ENCODE peak calls at places on chromosomes 5 and 9, in four cellular contexts. X is testis, M is prostate gland, W is ovary. N is an unnamed sample.

GRCh38 chr9:33111621-33112020 is 35.1 kb upstream of the SMU1 start:
- DNase-seq in W (no peak), X (peak), M (no peak), N (no peak)

GRCh38 chr5:112914584-112914983 is 7.4 kb downstream of the REEP5 start:
- DNase-seq in W (no peak), M (no peak), X (no peak), N (no peak)

GRCh38 chr9:83707518-83707767 is 315 bp downstream of the UBQLN1 start:
- DNase-seq in W (no peak), X (no peak), M (no peak), N (no peak)

GRCh38 chr5:167244583-167244982 is 1046.9 kb upstream of the WWC1 start:
- DNase-seq in X (no peak), W (no peak), M (no peak), N (no peak)

GRCh38 chr9:127614961-127615360 is 2.9 kb downstream of the STXBP1 start:
- DNase-seq in X (no peak), M (no peak), W (no peak), N (no peak)

GRCh38 chr5:134708301-134708700 is 30.0 kb upstream of the CAMLG start:
- DNase-seq in W (no peak), X (no peak), M (no peak), N (no peak)

GRCh38 chr9:86246752-86247161 is 12.7 kb downstream of the C9orf153 start:
- DNase-seq in X (no peak), W (no peak), M (no peak), N (peak)

GRCh38 chr5:168950241-168950951 is 350.5 kb downstream of the SLIT3 start:
- DNase-seq in X (no peak), W (no peak), M (no peak), N (no peak)

GRCh38 chr5:8981496-8981895 is 564.4 kb downstream of the SEMA5A start:
- DNase-seq in W (no peak), X (no peak), M (no peak), N (no peak)

GRCh38 chr5:64213568-64213967 is 47.9 kb downstream of the RNF180 start:
- DNase-seq in X (no peak), W (no peak), M (no peak), N (no peak)

GRCh38 chr5:156477196-156477595 is 150.2 kb downstream of the SGCD start:
- DNase-seq in W (no peak), X (no peak), M (no peak), N (no peak)

GRCh38 chr5:60312098-60312497 is 387.9 kb downstream of the DEPDC1B start:
- DNase-seq in X (no peak), M (no peak), W (no peak), N (no peak)

GRCh38 chr9:138103111-138103823 is 225.7 kb downstream of the CACNA1B start:
- DNase-seq in X (peak), M (peak), W (no peak), N (no peak)

GRCh38 chr5:96641368-96641767 is 20.8 kb upstream of the CAST start:
- DNase-seq in W (no peak), X (no peak), M (no peak), N (no peak)

GRCh38 chr5:113195197-113195715 is 218.7 kb downstream of the DCP2 start:
- DNase-seq in X (no peak), M (no peak), W (no peak), N (no peak)

GRCh38 chr9:18606281-18606680 is 132.3 kb downstream of the ADAMTSL1 start:
- DNase-seq in M (no peak), W (no peak), X (no peak), N (no peak)

GRCh38 chr9:4883326-4883873 is 90.7 kb downstream of the RCL1 start:
- DNase-seq in M (no peak), X (no peak), W (no peak), N (no peak)

GRCh38 chr9:129522351-129522750 is 98.5 kb downstream of the C9orf50 start:
- DNase-seq in M (no peak), W (no peak), X (no peak), N (no peak)

GRCh38 chr5:14190194-14191164 is 47.3 kb downstream of the TRIO start:
- DNase-seq in X (no peak), W (no peak), M (no peak), N (no peak)

GRCh38 chr9:81671880-81672280 is 17.5 kb downstream of the TLE1 start:
- DNase-seq in M (peak), W (peak), X (peak), N (peak)

GRCh38 chr5:177472460-177473441 is 683 bp downstream of the DBN1 start:
- DNase-seq in M (no peak), W (no peak), X (no peak), N (no peak)

GRCh38 chr9:9743822-9744221 is 869.0 kb downstream of the PTPRD start:
- DNase-seq in M (no peak), X (no peak), W (no peak), N (no peak)

GRCh38 chr9:93111371-93112115 is 15.5 kb downstream of the CARD19 start:
- DNase-seq in M (no peak), W (peak), X (no peak), N (no peak)

GRCh38 chr9:734831-735511 is 106.5 kb upstream of the DMRT1 start:
- DNase-seq in W (peak), M (no peak), X (peak), N (no peak)

GRCh38 chr9:34513567-34514214 is 9.1 kb downstream of the ENHO start:
- DNase-seq in W (no peak), M (no peak), X (peak), N (no peak)

GRCh38 chr5:2999926-3000325 is 248.4 kb upstream of the IRX2 start:
- DNase-seq in M (no peak), W (no peak), X (no peak), N (no peak)

GRCh38 chr9:128715436-128715750 is 8.5 kb downstream of the ZDHHC12 start:
- DNase-seq in M (no peak), W (no peak), X (no peak), N (no peak)

GRCh38 chr9:96258967-96259366 is 43.0 kb downstream of the HSD17B3 start:
- DNase-seq in W (no peak), M (no peak), X (no peak), N (no peak)

GRCh38 chr5:162817381-162817780 is 620.0 kb upstream of the CCNG1 start:
- DNase-seq in W (no peak), M (no peak), X (no peak), N (no peak)

GRCh38 chr9:133792721-133793470 is 54.7 kb upstream of the SARDH start:
- DNase-seq in M (peak), X (peak), W (peak), N (peak)

GRCh38 chr5:82416506-82416905 is 138.4 kb upstream of the RPS23 start:
- DNase-seq in W (no peak), X (no peak), M (no peak), N (no peak)

GRCh38 chr5:135642179-135642505 is 63.4 kb upstream of the CXCL14 start:
- DNase-seq in W (no peak), X (no peak), M (no peak), N (no peak)

GRCh38 chr9:7259544-7260241 is 501.9 kb downstream of the KDM4C start:
- DNase-seq in M (no peak), W (no peak), X (no peak), N (no peak)

GRCh38 chr5:106522296-106522695 is 1148.4 kb downstream of the EFNA5 start:
- DNase-seq in X (no peak), W (no peak), M (no peak), N (no peak)

GRCh38 chr5:134249469-134250379 is 23.9 kb upstream of the PPP2CA start:
- DNase-seq in M (no peak), X (no peak), W (no peak), N (no peak)

GRCh38 chr5:116652196-116652729 is 77.6 kb upstream of the SEMA6A start:
- DNase-seq in M (no peak), X (no peak), W (no peak), N (peak)

GRCh38 chr9:74824654-74825053 is 63.1 kb downstream of the TRPM6 start:
- DNase-seq in M (peak), X (no peak), W (no peak), N (peak)

GRCh38 chr5:83711982-83712601 is 8.6 kb downstream of the HAPLN1 start:
- DNase-seq in X (peak), W (no peak), M (peak), N (peak)

GRCh38 chr9:71483457-71483856 is 284.9 kb downstream of the CEMIP2 start:
- DNase-seq in M (no peak), X (no peak), W (no peak), N (no peak)

GRCh38 chr9:71485306-71485705 is 283.0 kb downstream of the CEMIP2 start:
- DNase-seq in W (no peak), X (no peak), M (no peak), N (no peak)

GRCh38 chr9:71490810-71491209 is 277.5 kb downstream of the CEMIP2 start:
- DNase-seq in W (no peak), X (no peak), M (no peak), N (no peak)

GRCh38 chr9:71487046-71487445 is 281.3 kb downstream of the CEMIP2 start:
- DNase-seq in X (no peak), W (no peak), M (no peak), N (no peak)
- TF ChIP-seq CTCF in X (no peak), W (no peak), M (no peak), N (no peak)

DNA sequence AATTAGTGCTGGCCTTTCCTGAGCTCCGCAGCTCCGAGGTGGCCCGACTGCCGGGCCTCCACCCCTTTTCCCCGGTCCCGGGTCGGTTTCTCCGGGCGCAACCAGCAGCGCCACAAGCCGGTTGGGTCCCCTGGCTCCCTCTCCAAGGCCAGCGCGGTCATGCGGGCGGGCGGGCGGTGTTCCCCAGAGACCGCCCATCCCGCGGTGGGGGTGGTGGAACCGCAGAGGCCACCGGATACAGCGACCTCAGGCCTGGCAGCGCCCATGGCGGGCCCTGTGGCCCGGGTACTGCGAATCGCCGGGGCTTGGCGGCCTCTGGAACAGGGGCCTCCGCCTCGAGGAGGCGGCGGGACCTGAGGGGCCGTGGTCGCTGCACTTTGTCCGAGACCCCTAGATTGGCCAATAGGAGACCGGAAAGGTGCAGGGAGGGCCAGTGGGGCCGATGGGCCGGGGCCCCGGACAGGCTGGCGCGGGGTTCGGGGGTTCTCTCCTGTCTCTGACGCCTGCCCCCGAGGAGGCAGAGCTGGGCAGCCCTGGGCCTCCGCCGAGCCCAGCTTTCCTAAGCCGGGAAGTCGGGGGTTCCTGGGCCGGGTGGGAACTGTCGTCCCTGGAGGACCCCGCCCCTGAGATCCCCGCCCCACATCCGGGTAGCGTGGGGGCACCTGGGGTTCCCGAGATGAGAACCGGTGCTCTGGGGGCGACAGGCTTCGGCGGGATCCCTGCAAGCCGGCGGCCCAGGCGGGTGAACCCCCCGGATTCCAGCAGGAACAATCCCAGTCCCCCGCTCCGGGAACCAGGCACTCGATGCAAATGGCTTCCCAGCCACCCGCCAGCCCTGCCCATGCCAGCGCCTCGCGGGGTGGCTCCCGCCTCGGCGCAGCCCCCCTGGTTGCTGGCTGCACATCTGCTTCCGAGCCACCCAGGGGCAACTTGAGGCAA is 293.9 kb downstream of the ZSWIM6 start:
- DNase-seq in M (peak), X (peak), W (peak), N (peak)
- TF ChIP-seq POLR2A in M (no peak), X (no peak), W (no peak), N (peak)

GRCh38 chr5:130077007-130077406 is 172.7 kb downstream of the CHSY3 start:
- DNase-seq in X (no peak), W (no peak), M (no peak), N (no peak)
- TF ChIP-seq CTCF in X (no peak), W (no peak), M (no peak), N (no peak)

GRCh38 chr5:885127-885442 is 7.5 kb downstream of the BRD9 start:
- DNase-seq in X (no peak), W (no peak), M (no peak), N (no peak)

GRCh38 chr5:882253-883185 is 10.1 kb downstream of the BRD9 start:
- DNase-seq in M (no peak), X (no peak), W (no peak), N (no peak)

GRCh38 chr5:885529-885928 is 7.1 kb downstream of the BRD9 start:
- DNase-seq in M (no peak), W (no peak), X (peak), N (no peak)

GRCh38 chr5:884345-885126 is 8.1 kb downstream of the BRD9 start:
- DNase-seq in M (no peak), W (no peak), X (no peak), N (no peak)

DNA sequence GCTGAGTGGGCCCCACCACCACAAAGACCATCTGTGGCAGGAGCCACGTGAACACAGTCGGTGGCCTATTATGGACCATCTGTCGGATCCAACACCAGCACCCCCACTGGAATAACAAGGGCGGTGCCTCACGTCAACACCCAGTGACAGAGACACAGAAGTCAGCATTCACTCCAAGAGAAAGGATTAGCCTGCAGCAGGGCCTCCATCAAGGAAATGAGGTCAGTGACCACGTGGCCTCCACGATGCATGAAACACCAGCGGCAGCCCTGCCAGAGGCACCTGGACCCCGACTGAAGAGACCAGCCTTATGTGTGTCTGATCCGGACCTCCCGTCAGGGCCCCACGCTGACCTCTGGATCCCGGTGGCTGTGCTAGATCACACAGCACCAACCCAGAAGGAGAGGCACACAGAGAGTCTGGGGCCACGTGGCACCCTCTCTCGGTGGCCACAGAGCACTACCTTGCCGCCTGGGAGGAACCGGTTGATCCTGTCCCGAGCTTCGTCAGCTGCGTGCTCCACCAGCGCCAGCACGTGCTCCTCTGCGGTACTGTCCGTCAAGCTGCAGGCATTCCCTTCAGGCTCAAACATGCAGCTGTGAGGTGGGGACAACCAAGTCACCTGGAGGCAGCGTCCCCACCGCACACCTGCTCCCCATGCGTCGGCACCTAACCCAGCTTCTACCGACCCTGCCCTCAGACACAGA is 9.0 kb downstream of the BRD9 start:
- DNase-seq in M (no peak), W (no peak), X (no peak), N (no peak)
- TF ChIP-seq POLR2A in M (no peak), W (no peak), X (no peak), N (no peak)

N was measured in body of pancreas.